ENCODE peak calls at places on chromosomes 1 and 21, in nine cellular contexts. One of them, this sample, is unnamed. For H3K4me1, the result is how much of the 10 kb centered on the place peaks cover.

GRCh38 chr1:145708063-145708462 is 895 bp upstream of the PDZK1 start:
- DNase-seq in GM23338: no peak
- DNase-seq in IMR-90: peak
- DNase-seq in CD8-positive, alpha-beta T cell: no peak
- DNase-seq in colonic mucosa: no peak
- DNase-seq in mesenchymal stem cell: no peak
- DNase-seq in psoas muscle: no peak
- DNase-seq in ascending aorta: no peak
- DNase-seq in suprapubic skin: no peak
- DNase-seq in this sample: no peak

GRCh38 chr1:151368000-151368744 is 4.3 kb downstream of the SELENBP1 start:
- DNase-seq in GM23338: no peak
- DNase-seq in colonic mucosa: no peak
- DNase-seq in CD8-positive, alpha-beta T cell: no peak
- DNase-seq in suprapubic skin: no peak
- DNase-seq in mesenchymal stem cell: no peak
- DNase-seq in psoas muscle: peak
- DNase-seq in ascending aorta: peak
- DNase-seq in IMR-90: peak
- DNase-seq in this sample: peak

GRCh38 chr1:227952374-227953021 is 4.8 kb upstream of the WNT9A start:
- DNase-seq in suprapubic skin: peak
- DNase-seq in GM23338: no peak
- DNase-seq in colonic mucosa: peak
- DNase-seq in psoas muscle: no peak
- DNase-seq in CD8-positive, alpha-beta T cell: no peak
- DNase-seq in ascending aorta: no peak
- DNase-seq in IMR-90: no peak
- DNase-seq in mesenchymal stem cell: no peak
- DNase-seq in this sample: peak

GRCh38 chr21:41761211-41762181 is 5.4 kb downstream of the RIPK4 start:
- DNase-seq in GM23338: peak
- DNase-seq in IMR-90: no peak
- DNase-seq in psoas muscle: peak
- DNase-seq in CD8-positive, alpha-beta T cell: no peak
- DNase-seq in suprapubic skin: no peak
- DNase-seq in colonic mucosa: no peak
- DNase-seq in mesenchymal stem cell: no peak
- DNase-seq in ascending aorta: peak
- DNase-seq in this sample: peak

GRCh38 chr1:53556657-53557227 is 97.5 kb downstream of the DMRTB1 start:
- DNase-seq in CD8-positive, alpha-beta T cell: no peak
- DNase-seq in mesenchymal stem cell: no peak
- DNase-seq in psoas muscle: no peak
- DNase-seq in IMR-90: no peak
- DNase-seq in suprapubic skin: no peak
- DNase-seq in colonic mucosa: no peak
- DNase-seq in GM23338: no peak
- DNase-seq in ascending aorta: no peak
- DNase-seq in this sample: no peak

GRCh38 chr1:174990382-174990999 is 9.3 kb upstream of the CACYBP start:
- DNase-seq in IMR-90: peak
- DNase-seq in ascending aorta: no peak
- DNase-seq in suprapubic skin: no peak
- DNase-seq in psoas muscle: no peak
- DNase-seq in CD8-positive, alpha-beta T cell: no peak
- DNase-seq in mesenchymal stem cell: peak
- DNase-seq in GM23338: no peak
- DNase-seq in colonic mucosa: peak
- DNase-seq in this sample: no peak

GRCh38 chr1:165431079-165431478 is 13.8 kb downstream of the RXRG start:
- DNase-seq in colonic mucosa: no peak
- DNase-seq in IMR-90: no peak
- DNase-seq in psoas muscle: no peak
- DNase-seq in mesenchymal stem cell: no peak
- DNase-seq in CD8-positive, alpha-beta T cell: no peak
- DNase-seq in ascending aorta: no peak
- DNase-seq in suprapubic skin: no peak
- DNase-seq in GM23338: no peak
- DNase-seq in this sample: no peak

GRCh38 chr1:237120683-237121082 is 78.7 kb downstream of the RYR2 start:
- DNase-seq in psoas muscle: no peak
- DNase-seq in suprapubic skin: no peak
- DNase-seq in ascending aorta: no peak
- DNase-seq in colonic mucosa: no peak
- DNase-seq in GM23338: no peak
- DNase-seq in mesenchymal stem cell: no peak
- DNase-seq in IMR-90: no peak
- DNase-seq in CD8-positive, alpha-beta T cell: no peak
- DNase-seq in this sample: no peak

GRCh38 chr1:221164029-221164428 is 284.8 kb downstream of the HLX start:
- DNase-seq in mesenchymal stem cell: peak
- DNase-seq in CD8-positive, alpha-beta T cell: no peak
- DNase-seq in suprapubic skin: no peak
- DNase-seq in IMR-90: peak
- DNase-seq in psoas muscle: no peak
- DNase-seq in GM23338: no peak
- DNase-seq in ascending aorta: no peak
- DNase-seq in colonic mucosa: no peak
- DNase-seq in this sample: no peak

GRCh38 chr1:247184254-247184653 is 12.4 kb upstream of the ZNF124 start:
- DNase-seq in colonic mucosa: no peak
- DNase-seq in IMR-90: no peak
- DNase-seq in psoas muscle: no peak
- DNase-seq in mesenchymal stem cell: no peak
- DNase-seq in GM23338: no peak
- DNase-seq in CD8-positive, alpha-beta T cell: no peak
- DNase-seq in ascending aorta: no peak
- DNase-seq in suprapubic skin: no peak
- DNase-seq in this sample: no peak

DNA sequence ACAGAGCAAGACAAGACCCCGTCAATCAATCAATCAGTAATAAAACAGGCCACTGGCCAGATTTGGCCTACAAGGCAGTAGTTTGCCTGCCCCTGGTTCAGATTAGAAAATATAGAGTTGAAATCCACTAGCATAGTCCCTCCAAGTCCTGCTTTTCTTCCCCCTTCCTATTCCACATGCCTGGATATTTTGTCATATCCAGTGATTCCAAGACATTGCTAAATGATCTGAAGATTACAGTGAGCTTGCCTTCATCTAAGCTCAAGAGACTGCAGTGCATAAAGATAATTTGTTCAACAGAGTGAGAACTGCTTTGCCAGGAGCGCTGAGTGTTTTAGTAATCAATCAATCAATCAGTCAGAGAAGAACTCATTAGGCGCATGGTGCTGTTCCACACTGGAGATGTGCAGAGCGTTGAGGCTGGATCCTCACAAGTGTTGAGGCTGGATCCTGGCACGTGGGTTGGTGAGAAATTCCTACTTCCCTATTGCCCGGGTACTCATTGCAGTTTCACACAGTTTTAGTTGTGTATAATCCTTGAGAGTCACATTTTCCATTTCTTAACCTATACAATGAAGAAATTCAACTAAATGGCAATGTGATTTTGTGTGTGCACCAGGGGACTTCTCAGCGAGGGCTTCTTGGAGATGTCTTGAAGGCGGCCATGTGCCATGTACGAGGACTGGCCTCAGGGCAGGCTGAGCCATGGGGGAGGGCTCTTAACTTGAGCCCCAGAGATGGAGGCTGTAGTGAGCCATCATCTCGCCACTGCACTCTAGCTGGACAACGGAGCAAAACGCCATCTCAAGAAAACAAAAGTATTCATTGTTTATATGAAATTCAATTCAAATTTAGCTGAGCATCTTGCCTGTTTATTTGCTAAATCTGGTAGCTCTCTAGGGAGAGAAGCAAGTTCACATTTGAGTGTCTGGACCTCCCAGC is 76.3 kb downstream of the TOMM20 start:
- DNase-seq in suprapubic skin: no peak
- DNase-seq in GM23338: no peak
- DNase-seq in IMR-90: no peak
- DNase-seq in colonic mucosa: no peak
- DNase-seq in ascending aorta: no peak
- DNase-seq in mesenchymal stem cell: no peak
- DNase-seq in psoas muscle: no peak
- DNase-seq in CD8-positive, alpha-beta T cell: no peak
- DNase-seq in this sample: peak
- H3K4me1 ChIP-seq in suprapubic skin: under half
- H3K4me1 ChIP-seq in GM23338: under half
- H3K4me1 ChIP-seq in IMR-90: under half
- H3K4me1 ChIP-seq in colonic mucosa: under half
- H3K4me1 ChIP-seq in ascending aorta: under half
- H3K4me1 ChIP-seq in mesenchymal stem cell: under half
- H3K4me1 ChIP-seq in psoas muscle: under half
- H3K4me1 ChIP-seq in CD8-positive, alpha-beta T cell: under half
- H3K4me1 ChIP-seq in this sample: under half

GRCh38 chr1:2212542-2213491 is 15.3 kb upstream of the SKI start:
- DNase-seq in IMR-90: peak
- DNase-seq in psoas muscle: peak
- DNase-seq in suprapubic skin: peak
- DNase-seq in GM23338: peak
- DNase-seq in mesenchymal stem cell: peak
- DNase-seq in CD8-positive, alpha-beta T cell: peak
- DNase-seq in ascending aorta: peak
- DNase-seq in colonic mucosa: peak
- DNase-seq in this sample: peak

GRCh38 chr1:2210786-2211185 is 16.2 kb upstream of the FAAP20 start:
- DNase-seq in ascending aorta: peak
- DNase-seq in CD8-positive, alpha-beta T cell: no peak
- DNase-seq in GM23338: no peak
- DNase-seq in suprapubic skin: no peak
- DNase-seq in IMR-90: no peak
- DNase-seq in psoas muscle: no peak
- DNase-seq in colonic mucosa: no peak
- DNase-seq in mesenchymal stem cell: no peak
- DNase-seq in this sample: no peak

GRCh38 chr1:2213576-2214505 is 14.3 kb upstream of the SKI start:
- DNase-seq in GM23338: no peak
- DNase-seq in colonic mucosa: peak
- DNase-seq in CD8-positive, alpha-beta T cell: no peak
- DNase-seq in IMR-90: peak
- DNase-seq in suprapubic skin: peak
- DNase-seq in mesenchymal stem cell: peak
- DNase-seq in ascending aorta: peak
- DNase-seq in psoas muscle: peak
- DNase-seq in this sample: peak

GRCh38 chr1:2210084-2210653 is 15.6 kb upstream of the FAAP20 start:
- DNase-seq in GM23338: no peak
- DNase-seq in mesenchymal stem cell: no peak
- DNase-seq in suprapubic skin: no peak
- DNase-seq in psoas muscle: no peak
- DNase-seq in IMR-90: no peak
- DNase-seq in ascending aorta: peak
- DNase-seq in colonic mucosa: no peak
- DNase-seq in CD8-positive, alpha-beta T cell: no peak
- DNase-seq in this sample: no peak

GRCh38 chr1:2212167-2212541 is 16.0 kb upstream of the SKI start:
- DNase-seq in CD8-positive, alpha-beta T cell: no peak
- DNase-seq in GM23338: no peak
- DNase-seq in mesenchymal stem cell: no peak
- DNase-seq in colonic mucosa: no peak
- DNase-seq in suprapubic skin: no peak
- DNase-seq in ascending aorta: no peak
- DNase-seq in psoas muscle: peak
- DNase-seq in IMR-90: peak
- DNase-seq in this sample: peak
- H3K4me1 ChIP-seq in CD8-positive, alpha-beta T cell: under half
- H3K4me1 ChIP-seq in GM23338: under half
- H3K4me1 ChIP-seq in mesenchymal stem cell: half or more
- H3K4me1 ChIP-seq in colonic mucosa: under half
- H3K4me1 ChIP-seq in suprapubic skin: half or more
- H3K4me1 ChIP-seq in ascending aorta: under half
- H3K4me1 ChIP-seq in psoas muscle: under half
- H3K4me1 ChIP-seq in IMR-90: under half
- H3K4me1 ChIP-seq in this sample: half or more

GRCh38 chr21:27369962-27370578 is 403.2 kb upstream of the ADAMTS5 start:
- DNase-seq in CD8-positive, alpha-beta T cell: no peak
- DNase-seq in ascending aorta: no peak
- DNase-seq in psoas muscle: no peak
- DNase-seq in suprapubic skin: no peak
- DNase-seq in GM23338: peak
- DNase-seq in colonic mucosa: no peak
- DNase-seq in IMR-90: no peak
- DNase-seq in mesenchymal stem cell: no peak
- DNase-seq in this sample: no peak

GRCh38 chr21:27363719-27364479 is 397.0 kb upstream of the ADAMTS5 start:
- DNase-seq in colonic mucosa: no peak
- DNase-seq in CD8-positive, alpha-beta T cell: no peak
- DNase-seq in IMR-90: peak
- DNase-seq in mesenchymal stem cell: no peak
- DNase-seq in GM23338: no peak
- DNase-seq in psoas muscle: no peak
- DNase-seq in ascending aorta: no peak
- DNase-seq in suprapubic skin: no peak
- DNase-seq in this sample: no peak

GRCh38 chr21:27369234-27369633 is 402.3 kb upstream of the ADAMTS5 start:
- DNase-seq in GM23338: no peak
- DNase-seq in suprapubic skin: no peak
- DNase-seq in mesenchymal stem cell: no peak
- DNase-seq in ascending aorta: no peak
- DNase-seq in psoas muscle: no peak
- DNase-seq in IMR-90: no peak
- DNase-seq in colonic mucosa: no peak
- DNase-seq in CD8-positive, alpha-beta T cell: no peak
- DNase-seq in this sample: no peak

GRCh38 chr21:27365394-27365793 is 398.5 kb upstream of the ADAMTS5 start:
- DNase-seq in IMR-90: peak
- DNase-seq in suprapubic skin: no peak
- DNase-seq in mesenchymal stem cell: no peak
- DNase-seq in CD8-positive, alpha-beta T cell: no peak
- DNase-seq in GM23338: no peak
- DNase-seq in colonic mucosa: no peak
- DNase-seq in psoas muscle: no peak
- DNase-seq in ascending aorta: no peak
- DNase-seq in this sample: no peak

DNA sequence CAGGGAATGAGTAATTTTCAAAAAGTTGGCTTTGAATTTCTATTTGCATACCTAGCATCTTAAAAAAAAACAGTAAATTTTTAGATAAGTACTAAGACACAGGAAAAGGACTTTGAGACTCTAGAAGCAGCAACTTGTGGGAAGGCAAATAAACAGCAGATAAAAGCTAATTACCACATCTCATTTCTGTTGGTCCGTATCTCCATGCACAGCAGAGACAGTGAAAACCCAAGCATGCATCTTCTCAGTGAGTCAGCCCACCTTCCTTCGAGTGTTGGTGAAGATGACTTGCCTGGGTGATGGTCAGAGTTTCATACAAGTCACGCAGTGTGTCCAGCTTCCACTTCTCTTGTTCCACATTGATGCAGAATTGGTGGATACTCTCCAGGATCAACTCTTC is 400.0 kb upstream of the ADAMTS5 start:
- DNase-seq in suprapubic skin: no peak
- DNase-seq in CD8-positive, alpha-beta T cell: no peak
- DNase-seq in colonic mucosa: no peak
- DNase-seq in IMR-90: peak
- DNase-seq in ascending aorta: no peak
- DNase-seq in psoas muscle: no peak
- DNase-seq in mesenchymal stem cell: peak
- DNase-seq in GM23338: no peak
- DNase-seq in this sample: no peak
- H3K4me1 ChIP-seq in suprapubic skin: under half
- H3K4me1 ChIP-seq in CD8-positive, alpha-beta T cell: under half
- H3K4me1 ChIP-seq in colonic mucosa: under half
- H3K4me1 ChIP-seq in IMR-90: under half
- H3K4me1 ChIP-seq in ascending aorta: under half
- H3K4me1 ChIP-seq in psoas muscle: under half
- H3K4me1 ChIP-seq in mesenchymal stem cell: under half
- H3K4me1 ChIP-seq in GM23338: under half
- H3K4me1 ChIP-seq in this sample: under half

GRCh38 chr1:39113109-39113743 is 87.1 kb downstream of the NDUFS5 start:
- DNase-seq in ascending aorta: no peak
- DNase-seq in colonic mucosa: no peak
- DNase-seq in GM23338: no peak
- DNase-seq in psoas muscle: no peak
- DNase-seq in CD8-positive, alpha-beta T cell: no peak
- DNase-seq in suprapubic skin: no peak
- DNase-seq in IMR-90: no peak
- DNase-seq in mesenchymal stem cell: no peak
- DNase-seq in this sample: no peak
- H3K4me1 ChIP-seq in ascending aorta: under half
- H3K4me1 ChIP-seq in colonic mucosa: under half
- H3K4me1 ChIP-seq in GM23338: half or more
- H3K4me1 ChIP-seq in psoas muscle: half or more
- H3K4me1 ChIP-seq in CD8-positive, alpha-beta T cell: under half
- H3K4me1 ChIP-seq in suprapubic skin: half or more
- H3K4me1 ChIP-seq in IMR-90: under half
- H3K4me1 ChIP-seq in mesenchymal stem cell: under half
- H3K4me1 ChIP-seq in this sample: half or more

This sample was measured in lower lobe of right lung.